ENCODE peak calls at places on chromosomes 12 and 14, in eight cellular contexts. A is GM03348; I is AG20443; G is activated gamma-delta T cell treated with Interleukin-2 at 50 U/mL for 16 hours; C is stimulated activated CD4-positive, alpha-beta T cell treated with anti-CD3 and anti-CD28 coated beads, Interleukin-1b, Interleukin-23, amount 100 ng/mL, for 1 hour; Y is renal cortical epithelial cell; U is aorta; S is lower lobe of right lung. T is an unnamed sample.

GRCh38 chr14:77980475-77981321 is 180.8 kb downstream of the ADCK1 start:
- DNase-seq in U (no peak), G (no peak), Y (no peak), S (peak; percentile 80), C (no peak), A (no peak), I (no peak), T (no peak)

GRCh38 chr12:25875661-25876060 is 82.8 kb upstream of the RASSF8 start:
- DNase-seq in C (no peak), G (no peak), I (peak; percentile 40), S (no peak), Y (no peak), U (no peak), A (peak; percentile 44), T (no peak)

GRCh38 chr14:55249423-55249822 is 21.8 kb upstream of the FBXO34 start:
- DNase-seq in I (peak; percentile 62), U (no peak), A (peak; percentile 30), C (no peak), Y (peak; percentile 75), G (no peak), S (no peak), T (peak; percentile 63)

GRCh38 chr12:101992091-101992490 is 69.7 kb downstream of the WASHC3 start:
- DNase-seq in Y (no peak), C (no peak), G (no peak), S (no peak), A (peak; percentile 29), I (no peak), U (no peak), T (no peak)

GRCh38 chr12:15977999-15978398 is 66.9 kb downstream of the DERA start:
- DNase-seq in S (no peak), G (no peak), I (no peak), C (no peak), Y (no peak), A (no peak), U (no peak), T (no peak)

GRCh38 chr12:24861751-24862575 is 86.9 kb downstream of the BCAT1 start:
- DNase-seq in Y (peak; percentile 86), U (no peak), G (no peak), A (no peak), C (no peak), S (no peak), I (no peak), T (peak; percentile 27)

GRCh38 chr14:90837355-90837754 is 21.1 kb upstream of the TTC7B start:
- DNase-seq in A (no peak), Y (no peak), I (no peak), C (no peak), U (no peak), S (no peak), G (no peak), T (no peak)

GRCh38 chr12:56838602-56839488 is 75.7 kb downstream of the HSD17B6 start:
- DNase-seq in Y (peak; percentile 27), G (no peak), U (no peak), S (no peak), C (no peak), A (no peak), I (no peak), T (no peak)

GRCh38 chr12:131381716-131382430 is 329.0 kb upstream of the SFSWAP start:
- DNase-seq in Y (no peak), I (no peak), A (no peak), S (no peak), G (no peak), U (no peak), C (no peak), T (no peak)

GRCh38 chr12:57454566-57455373 is at the start of gene INHBE:
- DNase-seq in S (no peak), I (peak; percentile 59), Y (peak; percentile 70), G (no peak), U (no peak), C (no peak), A (peak; percentile 86), T (no peak)

GRCh38 chr14:90760591-90761316 is 55.5 kb downstream of the TTC7B start:
- DNase-seq in C (no peak), A (peak; percentile 18), I (no peak), G (no peak), S (no peak), U (no peak), Y (peak; percentile 39), T (no peak)

GRCh38 chr12:27627123-27627835 is 69.0 kb upstream of the REP15 start:
- DNase-seq in C (no peak), U (no peak), A (peak; percentile 65), I (peak; percentile 71), G (no peak), S (no peak), Y (peak; percentile 62), T (no peak)

GRCh38 chr14:24151404-24152080 is 4.2 kb downstream of the RNF31 start:
- DNase-seq in Y (no peak), U (peak; percentile 68), A (no peak), I (no peak), S (no peak), G (no peak), C (no peak), T (no peak)

GRCh38 chr14:62743569-62743968 is 301.7 kb downstream of the KCNH5 start:
- DNase-seq in A (no peak), S (no peak), G (no peak), Y (no peak), U (no peak), I (no peak), C (no peak), T (no peak)

GRCh38 chr14:36976571-36977023 is 195.8 kb downstream of the SLC25A21 start:
- DNase-seq in G (no peak), Y (peak; percentile 75), I (peak; percentile 49), S (no peak), U (peak; percentile 53), A (peak; percentile 23), C (no peak), T (no peak)

GRCh38 chr12:44875954-44876553 is at the start of gene NELL2:
- DNase-seq in U (peak; percentile 77), G (peak; percentile 52), I (peak; percentile 79), Y (no peak), A (peak; percentile 83), C (peak; percentile 49), S (peak; percentile 47), T (no peak)

GRCh38 chr14:72962829-72963312 is 36.6 kb downstream of the DCAF4 start:
- DNase-seq in U (no peak), S (no peak), Y (peak; percentile 60), A (peak; percentile 23), I (peak; percentile 57), G (no peak), C (no peak), T (no peak)

GRCh38 chr12:52672321-52672933 is 7.8 kb downstream of the KRT1 start:
- DNase-seq in U (no peak), C (no peak), G (no peak), Y (peak; percentile 48), A (no peak), S (no peak), I (no peak), T (no peak)

GRCh38 chr12:21773263-21773741 is 1.2 kb downstream of the KCNJ8 start:
- DNase-seq in U (peak; percentile 74), S (peak; percentile 49), A (peak; percentile 5), G (no peak), Y (no peak), C (no peak), I (peak; percentile 18), T (no peak)

GRCh38 chr14:75430106-75430505 is 2.3 kb downstream of the JDP2 start:
- DNase-seq in S (peak; percentile 60), Y (no peak), G (no peak), A (peak; percentile 66), I (peak; percentile 56), U (no peak), C (no peak), T (no peak)

GRCh38 chr12:49983892-49984291 is 11.1 kb downstream of the AQP6 start:
- DNase-seq in S (no peak), I (peak; percentile 85), U (peak; percentile 27), A (peak; percentile 86), C (no peak), G (no peak), Y (peak; percentile 70), T (no peak)

GRCh38 chr12:98698603-98699463 is 53.7 kb downstream of the APAF1 start:
- DNase-seq in A (peak; percentile 74), G (peak; percentile 11), I (peak; percentile 61), U (no peak), Y (peak; percentile 69), S (no peak), C (peak; percentile 6), T (peak; percentile 18)

GRCh38 chr14:88170333-88170732 is 152.7 kb downstream of the KCNK10 start:
- DNase-seq in S (no peak), Y (no peak), A (no peak), I (no peak), C (no peak), U (no peak), G (no peak), T (no peak)

GRCh38 chr12:71708658-71709057 is 22.8 kb downstream of the TMEM19 start:
- DNase-seq in U (no peak), S (no peak), G (no peak), C (no peak), A (no peak), Y (peak; percentile 56), I (no peak), T (no peak)

T was measured in epithelial cell of proximal tubule.